ENCODE peak calls at places on chromosomes 16 and 17, in five cellular contexts. P, S, V, G and H are unnamed samples.
A peak's percentile ranks its signal among the peaks of the same experiment; 100 is the strongest.

GRCh38 chr17:4220655-4221054 is 43.1 kb downstream of the ANKFY1 start:
- DNase-seq in P (no peak), S (no peak), V (no peak), G (no peak), H (no peak)

GRCh38 chr17:6327007-6327406 is 107.9 kb downstream of the AIPL1 start:
- DNase-seq in P (no peak), S (no peak), V (no peak), G (peak; percentile 47), H (no peak)

GRCh38 chr17:15257316-15257925 is 7.7 kb downstream of the PMP22 start:
- DNase-seq in P (peak; percentile 44), S (peak; percentile 78), V (peak; percentile 92), G (peak; percentile 83), H (peak; percentile 88)

GRCh38 chr17:29617481-29618271 is 5.0 kb downstream of the CORO6 start:
- DNase-seq in P (no peak), S (peak; percentile 83), V (peak; percentile 80), G (peak; percentile 81), H (peak; percentile 90)

GRCh38 chr16:77885596-77886295 is 97.4 kb downstream of the VAT1L start:
- DNase-seq in P (no peak), S (no peak), V (no peak), G (no peak), H (no peak)

GRCh38 chr17:40561871-40562611 is 3.2 kb downstream of the CCR7 start:
- DNase-seq in P (no peak), S (no peak), V (no peak), G (no peak), H (peak; percentile 46)

GRCh38 chr16:48608452-48608851 is 1.5 kb downstream of the N4BP1 start:
- DNase-seq in P (no peak), S (no peak), V (no peak), G (no peak), H (no peak)

GRCh38 chr17:65851965-65852736 is 290.7 kb upstream of the AXIN2 start:
- DNase-seq in P (no peak), S (no peak), V (no peak), G (no peak), H (no peak)

GRCh38 chr16:50335198-50335958 is 33.4 kb downstream of the BRD7 start:
- DNase-seq in P (no peak), S (no peak), V (no peak), G (no peak), H (no peak)

GRCh38 chr17:19348081-19348650 is 14.4 kb downstream of the B9D1 start:
- DNase-seq in P (no peak), S (no peak), V (peak; percentile 5), G (no peak), H (no peak)

GRCh38 chr16:89924298-89924924 is 1.3 kb downstream of the TUBB3 start:
- DNase-seq in P (no peak), S (no peak), V (peak; percentile 69), G (no peak), H (no peak)

GRCh38 chr16:85903576-85903975 is 4.6 kb downstream of the IRF8 start:
- DNase-seq in P (no peak), S (no peak), V (no peak), G (no peak), H (peak; percentile 45)

GRCh38 chr17:17811381-17812210 is 25.2 kb downstream of the SREBF1 start:
- DNase-seq in P (no peak), S (no peak), V (no peak), G (no peak), H (no peak)

DNA sequence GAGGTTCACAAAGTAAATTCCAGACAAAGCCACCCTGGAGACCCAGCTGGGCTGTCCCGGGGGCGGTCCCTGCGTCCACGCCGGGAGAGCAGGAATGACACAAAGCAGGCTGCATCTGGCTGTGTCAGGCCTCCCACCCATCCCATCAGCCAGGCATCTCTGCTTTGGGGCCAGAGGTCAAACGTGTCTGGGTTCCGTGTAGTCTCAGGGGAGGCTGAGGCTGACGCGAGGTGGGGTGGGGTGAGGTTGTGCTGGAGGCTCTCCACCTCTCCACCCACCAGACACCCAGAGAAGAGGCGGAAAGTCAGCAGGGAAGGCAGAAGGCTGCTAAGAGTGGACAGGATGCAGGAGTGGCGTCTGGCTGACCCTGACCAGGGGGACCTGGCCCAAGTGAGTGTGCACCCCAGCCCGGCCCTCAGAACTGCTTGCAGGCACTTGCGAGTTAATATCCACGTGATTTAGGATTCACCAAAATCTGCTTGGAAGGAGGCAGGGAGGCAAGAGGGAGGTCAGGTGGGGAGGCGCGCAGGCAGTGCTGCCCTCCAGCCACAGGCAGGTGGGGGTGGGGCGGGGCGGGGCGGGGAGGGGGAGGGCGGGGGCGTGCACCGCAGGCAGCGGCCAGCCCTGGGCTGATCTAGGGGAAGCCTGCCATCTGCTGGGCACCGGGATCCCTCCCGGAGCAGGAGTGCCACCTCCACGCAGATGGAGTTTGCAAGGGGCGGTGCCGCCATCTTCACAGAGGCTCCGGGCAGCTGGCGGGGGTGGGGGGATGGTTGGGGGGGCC is 44.3 kb downstream of the TBC1D16 start:
- DNase-seq in P (no peak), S (peak; percentile 89), V (peak; percentile 89), G (peak; percentile 83), H (peak; percentile 94)
- TF ChIP-seq CTCF in P (no peak), S (peak; percentile 70), V (peak; percentile 79), G (peak; percentile 71), H (peak; percentile 79)

DNA sequence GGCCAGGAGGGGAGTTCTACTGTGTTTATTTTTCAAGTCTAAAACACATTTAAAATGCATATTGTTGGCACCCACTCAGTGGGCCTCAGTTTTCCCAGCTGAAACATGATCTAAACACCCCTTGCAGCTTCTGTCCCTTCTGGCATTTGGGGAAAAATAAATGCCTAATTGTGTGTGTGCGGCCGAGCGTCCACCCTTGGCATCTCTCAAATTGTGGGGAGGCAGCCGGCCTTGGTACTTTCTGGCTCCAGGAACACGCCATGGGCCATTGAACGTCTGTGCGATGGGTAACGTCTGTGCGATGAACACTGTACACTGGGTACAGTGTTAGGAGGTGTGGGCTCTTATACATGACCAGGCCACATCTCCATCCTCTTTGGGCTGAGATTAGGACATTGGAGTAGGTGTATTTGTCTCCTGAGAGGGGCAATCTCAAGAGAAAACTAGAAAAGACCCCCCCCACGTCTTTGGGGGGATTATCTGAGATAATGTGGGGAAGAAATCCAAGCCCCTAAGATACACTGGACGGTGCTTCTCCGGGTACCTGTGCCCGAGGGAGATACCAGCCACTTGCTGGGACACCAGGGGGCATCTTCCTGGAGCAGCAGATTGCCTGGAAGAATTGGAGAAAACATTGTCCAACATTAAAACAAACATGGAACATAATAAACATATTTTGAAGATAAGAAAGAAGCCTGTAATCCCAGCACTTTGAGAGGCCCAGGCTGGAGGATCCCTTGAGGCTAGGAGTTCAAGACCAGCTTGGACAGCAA is 54.9 kb downstream of the RAB11FIP4 start:
- DNase-seq in P (no peak), S (no peak), V (no peak), G (no peak), H (no peak)
- TF ChIP-seq CTCF in P (no peak), S (no peak), V (no peak), G (peak; percentile 23), H (peak; percentile 2)

GRCh38 chr17:63578027-63578768 is 22.5 kb upstream of the TACO1 start:
- DNase-seq in P (no peak), S (no peak), V (no peak), G (no peak), H (no peak)

GRCh38 chr17:63568563-63568962 is 18.3 kb downstream of the DCAF7 start:
- DNase-seq in P (no peak), S (no peak), V (no peak), G (no peak), H (no peak)

GRCh38 chr17:63571632-63572310 is 21.5 kb downstream of the DCAF7 start:
- DNase-seq in P (no peak), S (no peak), V (no peak), G (no peak), H (no peak)

GRCh38 chr17:63578769-63579111 is 22.0 kb upstream of the TACO1 start:
- DNase-seq in P (no peak), S (no peak), V (no peak), G (no peak), H (no peak)

GRCh38 chr17:63573634-63574033 is 23.4 kb downstream of the DCAF7 start:
- DNase-seq in P (no peak), S (no peak), V (no peak), G (no peak), H (no peak)
- TF ChIP-seq CTCF in P (no peak), S (no peak), V (no peak), G (peak; percentile 35), H (no peak)

DNA sequence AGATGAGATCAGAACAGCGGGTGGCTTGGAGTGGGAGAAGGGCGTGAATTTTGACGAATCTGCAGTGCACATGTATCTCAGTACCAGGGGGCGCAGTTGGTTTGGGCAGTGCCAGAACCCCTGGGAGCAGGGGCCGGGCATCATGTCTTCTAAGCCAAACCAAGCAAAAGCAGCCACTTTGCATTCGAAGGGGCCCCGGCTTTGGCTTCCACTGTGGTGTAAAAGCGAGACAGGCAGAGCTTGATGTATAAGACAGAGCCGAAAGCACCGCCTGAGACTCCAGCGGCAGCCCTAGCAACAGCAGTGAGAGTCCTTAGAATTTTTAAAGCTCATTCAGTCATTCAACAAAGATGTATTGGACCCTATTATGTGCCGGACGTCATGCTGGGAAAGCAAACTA is 3.8 kb upstream of the XYLT1 start:
- DNase-seq in P (no peak), S (no peak), V (no peak), G (no peak), H (no peak)
- TF ChIP-seq CTCF in P (no peak), S (no peak), V (no peak), G (no peak), H (no peak)

GRCh38 chr16:31456988-31457360 is 2.3 kb upstream of the ARMC5 start:
- DNase-seq in P (no peak), S (no peak), V (no peak), G (no peak), H (peak; percentile 46)

GRCh38 chr16:31458073-31458834 is 1.0 kb upstream of the ARMC5 start:
- DNase-seq in P (no peak), S (peak; percentile 65), V (no peak), G (no peak), H (peak; percentile 83)

GRCh38 chr16:31453255-31454204 is 5.8 kb upstream of the ARMC5 start:
- DNase-seq in P (no peak), S (no peak), V (peak; percentile 23), G (no peak), H (peak; percentile 68)

GRCh38 chr16:31452631-31453106 is 6.6 kb upstream of the ARMC5 start:
- DNase-seq in P (no peak), S (no peak), V (peak; percentile 21), G (no peak), H (peak; percentile 10)

DNA sequence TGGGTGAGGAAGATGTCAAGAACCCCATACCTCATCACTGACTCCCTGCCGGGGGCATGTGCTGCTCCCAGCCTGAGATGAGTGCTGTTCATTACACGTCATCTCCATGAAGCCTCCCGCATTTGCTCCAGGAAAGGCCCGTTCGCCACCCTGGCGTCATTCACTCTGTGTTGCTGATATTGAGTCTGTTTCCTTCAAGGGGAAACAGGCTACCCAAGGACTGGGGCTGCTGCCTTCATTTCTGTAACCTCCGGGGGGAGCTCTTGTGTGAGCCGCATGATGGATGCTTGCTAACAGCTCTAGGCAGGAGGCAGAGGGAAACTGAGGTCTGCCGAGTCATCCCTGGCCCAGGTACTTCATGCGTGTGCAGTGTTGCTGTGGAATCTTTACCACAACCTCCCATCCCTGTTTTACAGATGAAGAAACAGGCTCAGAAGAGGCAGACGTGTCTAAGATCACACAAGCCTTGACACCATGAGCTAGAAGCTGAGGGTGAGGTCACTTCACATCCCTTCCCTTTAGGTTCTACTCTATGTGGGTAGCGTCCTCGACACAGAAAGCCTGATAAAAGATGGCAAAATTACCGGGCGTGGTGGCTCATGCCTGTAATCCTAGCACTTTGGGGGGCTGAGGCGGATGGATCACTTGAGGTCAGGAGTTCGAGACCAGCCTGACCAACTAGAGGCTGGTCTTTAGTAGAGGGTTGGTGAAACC is 3.5 kb upstream of the ARMC5 start:
- DNase-seq in P (no peak), S (no peak), V (no peak), G (no peak), H (peak; percentile 56)
- TF ChIP-seq CTCF in P (no peak), S (no peak), V (no peak), G (peak; percentile 32), H (no peak)

GRCh38 chr16:62225675-62226074 is 189.4 kb upstream of the CDH8 start:
- DNase-seq in P (peak; percentile 30), S (peak; percentile 83), V (peak; percentile 71), G (peak; percentile 60), H (peak; percentile 67)
- TF ChIP-seq CTCF in P (no peak), S (no peak), V (peak; percentile 53), G (peak; percentile 58), H (peak; percentile 26)